ENCODE peak calls at places on chromosomes 5 and 9, in five cellular contexts. L is GM12864, Z is endodermal cell, M is GM12865, I is GM23338. B is an unnamed sample.

GRCh38 chr9:30967484-30967883 is 1417.0 kb upstream of the ACO1 start:
- DNase-seq in L (no peak), Z (no peak), M (no peak), I (peak), B (no peak)

GRCh38 chr5:136656811-136657210 is 291.5 kb upstream of the TRPC7 start:
- DNase-seq in L (no peak), Z (no peak), M (no peak), I (no peak), B (no peak)

GRCh38 chr5:40909723-40910122 is 426 bp downstream of the C7 start:
- DNase-seq in L (no peak), Z (no peak), M (no peak), I (no peak), B (no peak)

GRCh38 chr9:81626511-81626910 is 62.8 kb downstream of the TLE1 start:
- DNase-seq in L (no peak), Z (no peak), M (no peak), I (no peak), B (no peak)

GRCh38 chr5:82984786-82985762 is 92.1 kb downstream of the TMEM167A start:
- DNase-seq in L (no peak), Z (no peak), M (no peak), I (no peak), B (no peak)

GRCh38 chr5:78157001-78157400 is 137.5 kb downstream of the AP3B1 start:
- DNase-seq in L (no peak), Z (no peak), M (no peak), I (peak), B (no peak)

GRCh38 chr5:83553000-83553486 is 81.5 kb downstream of the VCAN start:
- DNase-seq in L (no peak), Z (no peak), M (no peak), I (no peak), B (no peak)

GRCh38 chr9:77807295-77807694 is 159.2 kb upstream of the GNA14 start:
- DNase-seq in L (no peak), Z (no peak), M (no peak), I (no peak), B (no peak)

GRCh38 chr5:33316773-33317172 is 124.0 kb upstream of the TARS1 start:
- DNase-seq in L (no peak), Z (no peak), M (no peak), I (no peak), B (no peak)

GRCh38 chr5:81315336-81315735 is 13.9 kb downstream of the ZCCHC9 start:
- DNase-seq in L (no peak), Z (no peak), M (no peak), I (peak), B (no peak)

GRCh38 chr9:90141723-90142122 is 500.9 kb downstream of the DIRAS2 start:
- DNase-seq in L (peak), Z (no peak), M (peak), I (peak), B (peak)

GRCh38 chr9:89274838-89275237 is 36.2 kb upstream of the CKS2 start:
- DNase-seq in L (no peak), Z (no peak), M (no peak), I (no peak), B (no peak)

GRCh38 chr5:140261403-140262171 is 41.3 kb downstream of the PFDN1 start:
- DNase-seq in L (no peak), Z (no peak), M (no peak), I (no peak), B (no peak)

GRCh38 chr5:57841671-57842375 is 359.2 kb upstream of the ACTBL2 start:
- DNase-seq in L (no peak), Z (peak), M (no peak), I (peak), B (no peak)

GRCh38 chr5:139565411-139566305 is 4.5 kb downstream of the UBE2D2 start:
- DNase-seq in L (peak), Z (no peak), M (peak), I (no peak), B (peak)

GRCh38 chr5:160749682-160750081 is 102.3 kb downstream of the ATP10B start:
- DNase-seq in L (no peak), Z (no peak), M (no peak), I (no peak), B (no peak)

GRCh38 chr5:36079200-36079761 is 12.6 kb upstream of the UGT3A2 start:
- DNase-seq in L (peak), Z (peak), M (peak), I (peak), B (peak)

GRCh38 chr9:111720170-111720569 is 58.8 kb downstream of the GNG10 start:
- DNase-seq in L (no peak), Z (no peak), M (no peak), I (no peak), B (no peak)

GRCh38 chr5:37737326-37738056 is 102.3 kb downstream of the GDNF start:
- DNase-seq in L (no peak), Z (no peak), M (no peak), I (peak), B (no peak)

GRCh38 chr5:78327761-78328510 is 32.5 kb upstream of the SCAMP1 start:
- DNase-seq in L (no peak), Z (no peak), M (no peak), I (no peak), B (no peak)

GRCh38 chr9:110351009-110351467 is 13.4 kb upstream of the TXNDC8 start:
- DNase-seq in L (no peak), Z (no peak), M (no peak), I (no peak), B (no peak)

DNA sequence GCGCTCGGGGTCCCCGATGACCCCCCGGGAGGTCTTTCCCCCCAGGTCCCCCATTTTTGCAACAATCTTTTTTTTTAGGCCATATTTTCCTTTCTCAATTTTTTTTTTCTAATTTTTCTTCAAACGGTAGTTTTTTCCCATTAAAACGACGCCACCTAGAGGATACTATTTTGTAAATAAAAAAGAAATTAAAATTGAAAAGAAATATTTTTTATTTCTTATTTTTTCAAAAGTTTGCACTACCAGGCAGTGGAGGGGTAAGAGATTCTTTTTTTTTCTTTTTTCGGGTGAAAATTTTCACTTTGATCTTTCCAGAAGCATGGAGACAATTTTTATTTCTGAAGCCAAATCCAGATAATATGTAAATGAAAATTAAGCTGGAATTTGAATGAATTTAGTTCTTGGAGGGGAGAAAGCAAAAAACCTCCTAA is 712 bp downstream of the ZNF618 start:
- DNase-seq in L (no peak), Z (no peak), M (no peak), I (peak), B (no peak)
- TF ChIP-seq CTCF in L (no peak), Z (peak), M (no peak), I (peak), B (no peak)

GRCh38 chr5:74035521-74035937 is 409.5 kb downstream of the ARHGEF28 start:
- DNase-seq in L (peak), Z (peak), M (peak), I (peak), B (peak)
- TF ChIP-seq CTCF in L (peak), Z (peak), M (peak), I (peak), B (no peak)

GRCh38 chr9:19101203-19101602 is 1.5 kb downstream of the HAUS6 start:
- DNase-seq in L (no peak), Z (no peak), M (no peak), I (no peak), B (no peak)

GRCh38 chr9:19102181-19102630 is 498 bp downstream of the HAUS6 start:
- DNase-seq in L (no peak), Z (peak), M (peak), I (peak), B (peak)

GRCh38 chr9:19104528-19105282 is 2.0 kb upstream of the HAUS6 start:
- DNase-seq in L (no peak), Z (no peak), M (no peak), I (no peak), B (no peak)

GRCh38 chr9:19108038-19108437 is 5.3 kb upstream of the HAUS6 start:
- DNase-seq in L (no peak), Z (no peak), M (no peak), I (no peak), B (no peak)

DNA sequence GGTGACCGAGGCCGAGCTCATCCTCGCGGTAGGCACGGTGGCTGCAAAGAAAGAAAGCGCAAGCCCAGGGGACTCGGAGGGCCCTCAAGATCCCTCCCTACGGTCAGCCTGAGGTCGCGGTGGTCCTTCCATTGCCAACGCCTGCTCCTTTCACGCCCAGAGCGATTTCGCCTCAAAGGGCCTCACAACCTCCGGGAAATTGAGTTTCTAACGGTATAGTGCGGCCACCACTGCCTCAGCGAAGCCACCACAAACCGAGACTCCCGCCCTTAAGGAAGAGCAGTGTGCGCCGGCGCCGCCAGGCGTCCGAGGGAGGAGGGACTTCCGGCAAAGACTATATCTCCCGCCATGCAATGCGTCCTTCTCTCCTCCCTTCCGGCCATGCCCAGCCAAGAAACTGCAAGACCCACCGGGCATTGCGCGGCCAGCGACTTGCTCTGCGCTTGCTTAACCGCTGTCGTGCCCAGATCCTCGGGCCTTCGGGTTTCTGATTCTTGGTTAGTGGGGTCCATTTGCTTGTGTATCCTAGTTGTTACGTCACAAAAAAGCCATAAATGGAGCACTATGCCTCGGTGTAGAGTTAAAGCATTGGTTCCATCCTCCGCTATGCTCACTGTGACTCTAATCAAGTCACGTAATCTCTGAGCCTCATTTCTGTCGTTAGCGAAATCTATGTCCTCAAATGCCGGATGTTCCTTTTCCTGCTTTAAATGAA is at the start of gene HAUS6:
- DNase-seq in L (peak), Z (peak), M (peak), I (peak), B (peak)
- TF ChIP-seq CTCF in L (peak), Z (peak), M (peak), I (no peak), B (no peak)

DNA sequence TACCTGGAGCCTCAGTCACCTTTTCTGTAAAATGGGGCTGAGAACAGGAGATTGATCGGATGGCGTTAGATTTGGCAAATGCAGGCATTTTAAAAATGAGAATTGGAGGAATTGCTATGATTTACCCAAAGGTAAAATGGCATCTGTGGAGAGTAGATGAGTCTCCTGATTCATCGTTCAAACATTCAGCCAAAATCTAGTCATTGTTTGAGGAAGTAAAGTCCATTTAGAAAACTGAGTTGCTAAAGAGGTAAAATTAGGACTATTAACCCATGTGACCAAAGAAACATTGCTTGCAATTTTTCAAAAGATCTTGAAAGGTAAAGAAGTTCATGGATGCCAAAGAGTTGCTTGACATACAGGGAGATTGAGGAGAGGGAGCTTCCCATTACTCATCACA is 69.7 kb downstream of the ZNF462 start:
- DNase-seq in L (no peak), Z (no peak), M (no peak), I (no peak), B (no peak)
- TF ChIP-seq CTCF in L (no peak), Z (no peak), M (no peak), I (no peak), B (no peak)

GRCh38 chr5:1208743-1209551 is 7.6 kb downstream of the SLC6A19 start:
- DNase-seq in L (no peak), Z (no peak), M (no peak), I (no peak), B (no peak)
- TF ChIP-seq CTCF in L (peak), Z (peak), M (peak), I (peak), B (no peak)

GRCh38 chr9:101458955-101459631 is 23.5 kb upstream of the ALDOB start:
- DNase-seq in L (peak), Z (peak), M (peak), I (peak), B (peak)
- TF ChIP-seq CTCF in L (peak), Z (peak), M (peak), I (peak), B (peak)

GRCh38 chr5:148382961-148383360 is 797 bp upstream of the FBXO38 start:
- DNase-seq in L (no peak), Z (no peak), M (no peak), I (no peak), B (no peak)

GRCh38 chr5:148385094-148385493 is 1.3 kb downstream of the FBXO38 start:
- DNase-seq in L (no peak), Z (no peak), M (no peak), I (no peak), B (no peak)

GRCh38 chr5:148381906-148382305 is 1.9 kb upstream of the FBXO38 start:
- DNase-seq in L (no peak), Z (no peak), M (no peak), I (no peak), B (no peak)

GRCh38 chr5:148384389-148384756 is 615 bp downstream of the FBXO38 start:
- DNase-seq in L (no peak), Z (no peak), M (peak), I (peak), B (peak)

GRCh38 chr5:148383564-148384388 is at the start of gene FBXO38:
- DNase-seq in L (peak), Z (peak), M (peak), I (peak), B (peak)
- TF ChIP-seq CTCF in L (peak), Z (peak), M (no peak), I (peak), B (no peak)

DNA sequence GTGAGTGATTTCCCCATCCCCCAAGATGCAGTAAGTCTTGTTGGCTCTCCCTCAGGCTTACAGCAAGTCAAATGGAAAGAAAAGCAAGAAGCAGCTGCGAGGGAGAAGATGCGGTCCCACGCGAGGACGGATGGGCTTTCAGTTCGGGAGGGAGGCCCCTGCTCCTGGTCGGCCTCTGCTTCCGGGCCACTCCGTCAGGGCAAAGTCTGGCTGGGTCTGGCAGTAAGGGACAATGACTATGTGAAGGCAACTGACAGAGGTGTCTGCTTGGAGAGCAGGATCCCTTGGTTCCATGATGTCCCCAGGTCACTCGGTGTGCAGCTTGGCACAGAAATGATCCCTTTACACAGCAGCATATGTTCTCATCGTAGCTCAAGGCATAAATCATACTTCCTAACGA is 146.7 kb downstream of the HSPA4 start:
- DNase-seq in L (no peak), Z (no peak), M (no peak), I (no peak), B (no peak)
- TF ChIP-seq CTCF in L (no peak), Z (no peak), M (no peak), I (no peak), B (no peak)

GRCh38 chr5:119022773-119023172 is 34.4 kb upstream of the DTWD2 start:
- DNase-seq in L (no peak), Z (no peak), M (no peak), I (no peak), B (no peak)

GRCh38 chr5:119017999-119018398 is 29.7 kb upstream of the DTWD2 start:
- DNase-seq in L (no peak), Z (no peak), M (no peak), I (no peak), B (no peak)

GRCh38 chr5:119021333-119021732 is 33.0 kb upstream of the DTWD2 start:
- DNase-seq in L (no peak), Z (no peak), M (no peak), I (no peak), B (no peak)

GRCh38 chr5:119019431-119020348 is 31.3 kb upstream of the DTWD2 start:
- DNase-seq in L (no peak), Z (no peak), M (no peak), I (no peak), B (no peak)

DNA sequence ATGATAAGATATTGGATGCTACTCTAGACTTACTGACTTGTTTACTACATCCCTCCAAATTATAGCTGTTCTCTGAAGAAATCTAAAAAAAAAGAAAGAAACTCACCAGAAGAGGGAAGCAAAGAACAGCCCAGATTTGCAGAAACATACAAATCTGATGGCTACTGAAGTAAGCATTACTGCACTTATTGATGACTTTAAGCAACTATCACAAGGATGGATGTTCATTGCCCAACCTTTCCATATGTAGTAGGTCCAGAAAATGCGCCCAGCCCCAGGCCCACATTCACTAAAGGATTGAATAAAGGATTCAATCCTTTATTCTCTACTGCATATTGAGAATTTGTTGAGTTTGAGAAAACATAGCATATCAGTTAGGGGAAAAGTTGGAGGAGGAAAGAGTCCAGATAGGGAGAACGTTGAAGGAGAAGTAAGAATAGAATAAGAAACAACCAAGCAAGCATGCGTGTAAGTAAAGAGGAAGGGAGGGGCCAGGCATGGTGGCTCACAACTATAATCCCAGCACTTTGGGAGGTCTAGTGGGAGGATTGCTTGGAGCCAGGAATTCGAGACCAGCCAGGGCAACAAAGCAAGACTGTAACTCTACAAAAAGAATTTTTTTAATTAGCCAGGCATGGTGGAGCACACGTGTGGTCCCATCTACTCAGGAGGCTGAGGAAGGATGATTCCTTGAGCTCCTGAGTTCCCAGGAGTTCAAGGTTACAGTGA is 33.8 kb upstream of the DTWD2 start:
- DNase-seq in L (no peak), Z (no peak), M (peak), I (peak), B (peak)
- TF ChIP-seq CTCF in L (peak), Z (peak), M (peak), I (peak), B (peak)

GRCh38 chr5:122468351-122469111 is 156.5 kb downstream of the SNCAIP start:
- DNase-seq in L (no peak), Z (no peak), M (no peak), I (no peak), B (no peak)
- TF ChIP-seq CTCF in L (no peak), Z (peak), M (no peak), I (peak), B (no peak)

B was measured in GM20000.